ENCODE peak calls at places on chromosomes 7 and 10, in nine cellular contexts. K, B, Z, V, G, I, Y, C and M are unnamed samples.

GRCh38 chr10:132306951-132307751 is 599 bp downstream of the STK32C start:
- DNase-seq in K (peak; percentile 78), Y (peak; percentile 29), V (peak; percentile 63), G (no peak), I (peak; percentile 71), Z (peak; percentile 29), C (no peak), B (no peak), M (no peak)

GRCh38 chr7:70477051-70478010 is 654.6 kb upstream of the GALNT17 start:
- DNase-seq in G (peak; percentile 85), I (no peak), V (no peak), Z (no peak), C (no peak), Y (peak; percentile 34), K (no peak), B (no peak), M (no peak)

GRCh38 chr10:79081353-79082034 is 12.7 kb downstream of the ZMIZ1 start:
- DNase-seq in C (no peak), Z (no peak), G (peak; percentile 97), I (peak; percentile 92), K (no peak), Y (no peak), V (peak; percentile 58), B (no peak), M (no peak)

GRCh38 chr7:138164804-138165203 is 88.5 kb downstream of the AKR1D1 start:
- DNase-seq in V (no peak), C (no peak), B (no peak), K (no peak), Y (no peak), Z (no peak), I (no peak), G (no peak), M (no peak)

GRCh38 chr7:20778063-20778721 is 8.5 kb downstream of the SP8 start:
- DNase-seq in C (no peak), V (no peak), I (no peak), Z (no peak), K (no peak), G (no peak), B (no peak), Y (peak; percentile 56), M (no peak)

GRCh38 chr7:140348161-140348849 is 50.0 kb downstream of the SLC37A3 start:
- DNase-seq in V (no peak), C (no peak), Y (no peak), G (peak; percentile 86), B (no peak), I (no peak), K (no peak), Z (no peak), M (no peak)

GRCh38 chr7:143492799-143493568 is 15.3 kb downstream of the TAS2R41 start:
- DNase-seq in C (no peak), Z (no peak), B (no peak), Y (no peak), K (no peak), V (no peak), I (no peak), G (peak; percentile 59), M (no peak)

GRCh38 chr10:125868372-125868975 is 12.6 kb downstream of the DHX32 start:
- DNase-seq in G (peak; percentile 57), Z (no peak), I (no peak), B (no peak), C (no peak), V (no peak), Y (no peak), K (no peak), M (no peak)

GRCh38 chr10:60473557-60473956 is 83.9 kb upstream of the ANK3 start:
- DNase-seq in B (no peak), G (no peak), Z (no peak), Y (no peak), K (no peak), C (no peak), V (peak; percentile 92), I (no peak), M (no peak)

GRCh38 chr7:16528520-16528919 is 1.9 kb downstream of the LRRC72 start:
- DNase-seq in G (peak; percentile 3), B (no peak), Y (no peak), Z (no peak), K (no peak), C (no peak), V (no peak), I (no peak), M (no peak)

GRCh38 chr7:160958-161725 is 31.2 kb upstream of the FAM20C start:
- DNase-seq in B (no peak), V (no peak), C (no peak), G (no peak), Z (no peak), Y (no peak), I (peak; percentile 48), K (no peak), M (no peak)

GRCh38 chr10:74913321-74913980 is 87.1 kb downstream of the KAT6B start:
- DNase-seq in V (no peak), Z (no peak), B (no peak), Y (no peak), I (no peak), C (no peak), K (no peak), G (no peak), M (no peak)

GRCh38 chr7:64876792-64877713 is 26.0 kb upstream of the ZNF273 start:
- DNase-seq in G (peak; percentile 16), C (peak; percentile 55), B (no peak), Y (peak; percentile 81), K (no peak), I (peak; percentile 70), V (no peak), Z (peak; percentile 54), M (no peak)

GRCh38 chr7:121624922-121625321 is 228.8 kb upstream of the FAM3C start:
- DNase-seq in C (no peak), B (no peak), V (no peak), G (peak; percentile 43), Z (no peak), Y (no peak), I (no peak), K (peak; percentile 57), M (no peak)

GRCh38 chr7:18345641-18346234 is 149.8 kb upstream of the HDAC9 start:
- DNase-seq in Y (peak; percentile 30), C (no peak), I (no peak), K (no peak), G (peak; percentile 36), V (no peak), B (no peak), Z (no peak), M (no peak)

GRCh38 chr10:71260622-71261325 is 48.4 kb downstream of the UNC5B start:
- DNase-seq in Z (no peak), K (no peak), I (peak; percentile 71), G (peak; percentile 96), C (no peak), V (no peak), Y (peak; percentile 59), B (no peak), M (no peak)

GRCh38 chr10:3791974-3792633 is 7.1 kb upstream of the KLF6 start:
- DNase-seq in G (peak; percentile 94), C (no peak), V (no peak), Z (no peak), I (no peak), B (no peak), K (no peak), Y (no peak), M (no peak)

GRCh38 chr10:98636921-98637329 is 190.2 kb upstream of the HPS1 start:
- DNase-seq in G (no peak), Z (no peak), B (peak; percentile 32), V (no peak), C (no peak), I (no peak), K (no peak), Y (no peak), M (no peak)

GRCh38 chr7:144941127-144941526 is 105.3 kb upstream of the TPK1 start:
- DNase-seq in I (no peak), Y (no peak), Z (no peak), B (no peak), V (no peak), C (no peak), K (no peak), G (no peak), M (no peak)

GRCh38 chr7:50781371-50781770 is 1.3 kb downstream of the GRB10 start:
- DNase-seq in K (no peak), I (no peak), V (no peak), C (no peak), B (no peak), G (no peak), Z (no peak), Y (no peak), M (no peak)

GRCh38 chr7:41045556-41046123 is 657.2 kb downstream of the INHBA start:
- DNase-seq in Z (no peak), G (no peak), C (no peak), Y (no peak), V (peak; percentile 73), K (no peak), B (no peak), I (no peak), M (no peak)

GRCh38 chr10:79979310-79979972 is 30.5 kb upstream of the SFTPD start:
- DNase-seq in Z (no peak), V (peak; percentile 21), Y (no peak), K (no peak), G (no peak), C (no peak), I (no peak), B (no peak), M (no peak)

GRCh38 chr10:31126593-31126992 is 94.9 kb upstream of the ZNF438 start:
- DNase-seq in Z (no peak), B (no peak), I (no peak), K (no peak), Y (no peak), G (peak; percentile 27), C (no peak), V (no peak), M (no peak)